ENCODE peak calls at places on chromosomes 6 and 20, in ten cellular contexts. F is A673, J is psoas muscle, Q is A549, U is lower leg skin, Z is ovary, C is Peyer's patch, V is IMR-90, S is AG10803, B is heart right ventricle. T is an unnamed sample.

GRCh38 chr6:170403451-170403850 is 96.9 kb downstream of the FAM120B start:
- DNase-seq in Q (no peak), F (no peak), Z (no peak), S (peak), J (no peak), V (peak), C (no peak), U (no peak), B (no peak), T (peak)

GRCh38 chr20:1618954-1619550 is 757 bp downstream of the SIRPB1 start:
- DNase-seq in Q (no peak), F (no peak), C (no peak), U (no peak), J (no peak), Z (no peak), S (no peak), V (peak), B (no peak), T (no peak)

GRCh38 chr20:38805502-38805957 is at the start of gene PPP1R16B:
- DNase-seq in V (no peak), C (peak), F (peak), B (peak), U (peak), Q (peak), Z (no peak), J (peak), S (no peak), T (peak)

GRCh38 chr20:6632187-6632586 is 135.3 kb upstream of the BMP2 start:
- DNase-seq in V (no peak), Q (no peak), C (peak), S (peak), Z (no peak), F (peak), B (peak), J (peak), U (no peak), T (peak)

GRCh38 chr6:56708810-56709597 is 66.3 kb upstream of the DST start:
- DNase-seq in Z (no peak), U (no peak), V (peak), Q (no peak), B (no peak), J (no peak), C (no peak), S (peak), F (peak), T (peak)

GRCh38 chr6:7073082-7073783 is 34.5 kb upstream of the RREB1 start:
- DNase-seq in F (no peak), B (no peak), Z (no peak), S (no peak), J (no peak), Q (no peak), V (no peak), C (no peak), U (no peak), T (no peak)

GRCh38 chr6:34044945-34045595 is 100.8 kb downstream of the GRM4 start:
- DNase-seq in C (peak), V (no peak), Z (no peak), Q (no peak), F (no peak), J (no peak), B (no peak), S (no peak), U (no peak), T (no peak)

GRCh38 chr6:133040025-133040838 is 200.9 kb upstream of the EYA4 start:
- DNase-seq in Z (no peak), F (peak), C (no peak), U (no peak), B (no peak), J (no peak), S (peak), Q (peak), V (peak), T (peak)

GRCh38 chr20:50380697-50381040 is 129.5 kb upstream of the PTPN1 start:
- DNase-seq in S (peak), Z (peak), B (no peak), Q (peak), V (peak), F (peak), J (no peak), C (no peak), U (no peak), T (peak)

GRCh38 chr20:24782801-24783630 is 166.1 kb upstream of the CST7 start:
- DNase-seq in V (no peak), F (no peak), C (no peak), S (no peak), Q (no peak), J (no peak), B (no peak), U (peak), Z (no peak), T (no peak)

GRCh38 chr6:106279179-106279578 is 46.4 kb downstream of the ATG5 start:
- DNase-seq in J (no peak), S (peak), B (no peak), U (no peak), F (no peak), Q (no peak), C (no peak), Z (no peak), V (peak), T (peak)

GRCh38 chr20:17570347-17571152 is 675 bp downstream of the DSTN start:
- DNase-seq in S (peak), F (peak), B (peak), V (peak), Q (no peak), C (peak), U (peak), Z (peak), J (peak), T (peak)

GRCh38 chr20:48772183-48772976 is 55.4 kb downstream of the PREX1 start:
- DNase-seq in F (no peak), Z (no peak), Q (no peak), S (no peak), U (no peak), C (peak), B (peak), V (no peak), J (peak), T (no peak)

GRCh38 chr6:2970034-2970685 is 1.2 kb downstream of the SERPINB6 start:
- DNase-seq in S (peak), Z (no peak), C (peak), U (no peak), F (no peak), B (no peak), J (no peak), Q (no peak), V (peak), T (no peak)

GRCh38 chr20:13105864-13106457 is 97.2 kb downstream of the SPTLC3 start:
- DNase-seq in Q (peak), U (no peak), V (peak), B (no peak), C (no peak), J (no peak), S (peak), Z (no peak), F (peak), T (peak)

GRCh38 chr6:10434235-10434634 is 19.4 kb upstream of the TFAP2A start:
- DNase-seq in F (no peak), C (no peak), Z (no peak), S (no peak), V (peak), Q (no peak), B (no peak), J (no peak), U (no peak), T (no peak)

GRCh38 chr20:63087872-63088680 is 81.3 kb upstream of the BHLHE23 start:
- DNase-seq in Z (peak), S (no peak), C (peak), B (no peak), F (no peak), V (no peak), Q (no peak), J (no peak), U (peak), T (no peak)

GRCh38 chr6:22071655-22072054 is 225.2 kb downstream of the PRL start:
- DNase-seq in C (no peak), U (no peak), S (peak), Q (no peak), F (peak), J (no peak), B (peak), Z (peak), V (peak), T (peak)

GRCh38 chr6:164812706-164813105 is 496.7 kb downstream of the C6orf118 start:
- DNase-seq in V (no peak), U (no peak), J (no peak), S (no peak), F (no peak), C (no peak), Q (no peak), B (no peak), Z (no peak), T (no peak)

GRCh38 chr6:164807125-164807524 is 502.3 kb downstream of the C6orf118 start:
- DNase-seq in S (no peak), V (no peak), C (no peak), U (no peak), Z (no peak), J (no peak), Q (no peak), F (no peak), B (no peak), T (no peak)
- H3K4me3 ChIP-seq in S (no peak), V (no peak), C (no peak), U (no peak), Z (no peak), J (no peak), Q (no peak), F (no peak), B (no peak), T (no peak)

DNA sequence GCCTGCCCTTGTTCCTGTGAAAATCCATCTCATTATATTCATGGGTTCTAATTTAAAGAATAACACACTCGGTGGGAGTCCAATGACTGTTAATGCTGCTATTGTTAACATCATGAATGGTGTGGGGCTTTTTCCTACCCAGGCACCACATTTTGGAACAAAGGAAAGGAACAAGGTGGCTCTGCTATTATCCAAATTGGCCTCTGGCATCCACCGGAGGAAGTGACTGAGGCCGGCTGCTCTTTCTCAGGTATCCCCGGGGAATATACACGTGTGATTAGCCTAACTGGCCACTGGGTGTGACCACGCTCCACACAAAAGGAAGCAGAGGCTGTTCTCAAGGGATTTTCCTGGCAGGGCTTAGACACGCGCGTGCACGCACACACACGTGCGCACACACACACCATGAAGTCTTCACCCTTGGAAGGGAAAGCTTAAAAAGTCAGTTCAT is 601.2 kb upstream of the ARID1B start:
- DNase-seq in B (peak), Q (peak), Z (peak), J (peak), V (no peak), S (no peak), C (no peak), U (no peak), F (peak), T (no peak)
- TF ChIP-seq CTCF in B (peak), Q (no peak), Z (no peak), J (no peak), V (peak), S (no peak), C (no peak), U (no peak), F (peak), T (no peak)

DNA sequence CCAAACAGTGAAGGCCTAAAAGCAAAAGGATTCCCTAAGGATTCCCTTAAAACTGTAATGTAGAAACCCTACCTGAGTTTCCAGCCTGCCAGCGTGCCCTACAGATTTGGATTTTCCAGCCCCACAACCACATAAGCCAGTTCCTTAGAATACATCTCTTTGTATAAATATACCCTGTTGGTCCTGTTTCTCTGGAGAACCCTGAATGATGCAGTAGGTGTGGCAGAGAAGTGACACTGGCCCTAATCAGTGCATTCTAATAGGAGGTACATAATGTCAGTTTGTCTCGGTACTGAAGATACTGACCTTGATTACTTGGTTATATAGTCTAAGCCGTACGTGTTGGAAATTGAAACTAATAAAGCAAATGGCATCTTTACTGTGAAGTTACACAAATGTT is 707.8 kb upstream of the SLC35B3 start:
- DNase-seq in Q (no peak), V (no peak), Z (no peak), F (no peak), J (no peak), U (no peak), S (no peak), B (no peak), C (no peak), T (no peak)
- H3K4me3 ChIP-seq in Q (no peak), V (no peak), Z (no peak), F (no peak), J (no peak), U (no peak), S (no peak), B (no peak), C (no peak), T (no peak)

GRCh38 chr6:157323924-157324276 is 581 bp upstream of the TMEM242 start:
- DNase-seq in Q (peak), F (peak), C (peak), Z (peak), B (peak), J (peak), U (peak), V (peak), S (peak), T (peak)
- TF ChIP-seq CTCF in Q (no peak), F (no peak), C (no peak), Z (no peak), B (peak), J (no peak), U (no peak), V (peak), S (peak), T (peak)

DNA sequence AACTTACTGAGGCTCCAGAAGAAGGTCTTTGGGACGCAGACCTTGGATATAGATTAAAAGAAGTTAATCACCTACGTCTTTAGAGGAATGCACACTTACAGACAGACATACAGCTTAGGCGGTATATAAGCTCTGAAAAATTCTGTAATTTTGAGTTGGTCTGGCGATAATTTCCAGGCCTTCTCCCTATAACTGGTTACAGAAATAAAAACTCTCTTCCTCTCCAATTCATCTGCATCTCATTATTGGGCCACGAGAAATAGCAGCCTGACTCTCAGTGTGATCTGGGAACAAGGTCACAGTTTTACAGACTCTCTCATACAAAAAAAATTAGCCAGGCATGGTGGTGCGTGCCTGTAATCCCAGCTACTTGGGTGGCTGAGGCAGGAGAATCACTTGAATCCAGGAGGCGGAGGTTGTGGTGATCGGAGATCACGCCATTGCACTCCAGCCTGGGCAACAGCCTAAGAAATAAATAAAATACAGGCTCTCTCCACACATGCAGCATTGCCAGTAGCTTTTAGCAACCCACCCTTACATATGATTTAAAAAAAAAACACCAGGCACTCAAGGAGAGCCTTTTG is 4.7 kb downstream of the ZBTB24 start:
- DNase-seq in C (no peak), Z (no peak), J (no peak), U (no peak), Q (no peak), S (peak), B (no peak), V (no peak), F (no peak), T (no peak)
- H3K4me3 ChIP-seq in C (no peak), Z (no peak), J (no peak), U (no peak), Q (no peak), S (peak), B (no peak), V (no peak), F (peak), T (no peak)

DNA sequence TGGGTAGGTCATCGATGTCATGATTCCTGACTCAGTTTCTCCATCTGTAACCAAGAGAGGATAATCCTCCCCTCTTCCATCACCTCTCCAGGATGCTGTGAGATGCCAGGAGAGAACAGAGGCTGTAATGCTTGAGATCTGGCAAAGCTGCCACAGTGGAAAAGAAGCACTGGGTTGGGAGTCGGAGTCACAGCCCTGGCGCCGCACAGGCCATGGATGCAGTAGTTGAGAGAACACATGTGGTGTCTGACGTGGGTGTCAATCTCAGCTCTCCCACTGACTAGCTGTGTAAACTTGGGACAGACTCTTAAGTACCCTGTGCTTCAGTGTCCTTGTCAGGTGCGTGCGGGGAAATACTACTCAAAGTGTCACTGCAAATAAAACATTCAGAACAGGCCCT is 47.3 kb downstream of the LRFN2 start:
- DNase-seq in Z (no peak), F (no peak), V (no peak), B (no peak), J (no peak), S (no peak), Q (no peak), U (no peak), C (no peak), T (no peak)
- TF ChIP-seq CTCF in Z (no peak), F (no peak), V (no peak), B (no peak), J (no peak), S (no peak), Q (no peak), U (no peak), C (no peak), T (no peak)

GRCh38 chr6:83593395-83593785 is 81.1 kb downstream of the PRSS35 start:
- DNase-seq in U (no peak), Z (no peak), Q (no peak), F (no peak), C (no peak), B (no peak), S (no peak), V (no peak), J (no peak), T (no peak)
- H3K4me3 ChIP-seq in U (no peak), Z (no peak), Q (no peak), F (no peak), C (no peak), B (no peak), S (no peak), V (no peak), J (no peak), T (no peak)

DNA sequence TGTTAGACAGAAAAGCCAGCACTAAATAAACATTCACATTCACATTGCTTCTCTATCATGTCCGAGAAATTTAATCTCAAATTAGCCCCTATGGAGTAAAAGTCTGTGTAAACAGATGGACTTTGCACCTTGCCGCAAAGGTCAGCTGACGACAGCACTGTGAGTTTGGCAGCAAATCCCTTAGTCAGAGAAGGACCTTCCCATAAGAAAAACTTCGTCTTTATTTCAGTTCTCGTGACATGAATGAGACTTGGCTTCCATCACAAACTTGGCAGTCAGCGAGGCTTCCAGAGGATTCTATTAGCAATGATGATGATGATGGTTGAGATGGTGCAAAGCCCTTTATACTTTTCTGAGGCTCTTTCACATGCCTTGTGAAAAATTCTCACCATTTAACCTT is 133.7 kb upstream of the IFNGR1 start:
- DNase-seq in C (peak), F (no peak), B (no peak), Z (no peak), Q (no peak), J (no peak), U (no peak), V (no peak), S (no peak), T (no peak)
- TF ChIP-seq CTCF in C (no peak), F (no peak), B (no peak), Z (no peak), Q (no peak), J (no peak), U (no peak), V (no peak), S (no peak), T (no peak)

T was measured in fibroblast of pulmonary artery.